ENCODE peak calls at places on chromosomes 3 and 15, in ten cellular contexts. M is fibroblast of the aortic adventitia, J is K562, C is hepatocyte, V is bronchial epithelial cell, B is stomach, A is suprapubic skin, P is lower lobe of right lung, W is nephron progenitor cell, R is B cell. N is an unnamed sample.

GRCh38 chr3:99753268-99753975 is 64.2 kb upstream of the CMSS1 start:
- DNase-seq in M (peak; percentile 94), J (peak; percentile 22), C (peak; percentile 79), V (peak; percentile 63), B (no peak), A (no peak), P (no peak), W (peak; percentile 23), R (peak; percentile 23), N (no peak)

GRCh38 chr3:69770976-69771634 is 31.8 kb downstream of the MITF start:
- DNase-seq in M (no peak), J (no peak), C (no peak), V (peak; percentile 68), B (no peak), A (no peak), P (no peak), W (no peak), R (no peak), N (no peak)

GRCh38 chr15:89399390-89400120 is 64.9 kb upstream of the POLG start:
- DNase-seq in M (no peak), J (peak; percentile 84), C (peak; percentile 48), V (no peak), B (no peak), A (no peak), P (no peak), W (peak; percentile 52), R (peak; percentile 63), N (no peak)

GRCh38 chr3:167078070-167078622 is 302.0 kb downstream of the ZBBX start:
- DNase-seq in M (no peak), J (no peak), C (no peak), V (no peak), B (no peak), A (no peak), P (no peak), W (no peak), R (no peak), N (no peak)

GRCh38 chr3:51799879-51800757 is 21.1 kb upstream of the IQCF6 start:
- DNase-seq in M (peak; percentile 88), J (peak; percentile 38), C (peak; percentile 72), V (peak; percentile 83), B (no peak), A (no peak), P (no peak), W (peak; percentile 27), R (peak; percentile 57), N (no peak)

GRCh38 chr15:74768771-74769342 is 13.0 kb upstream of the CSK start:
- DNase-seq in M (peak; percentile 54), J (peak; percentile 80), C (peak; percentile 73), V (peak; percentile 30), B (peak; percentile 75), A (no peak), P (peak; percentile 75), W (peak; percentile 79), R (peak; percentile 72), N (peak; percentile 53)

GRCh38 chr3:67737911-67738865 is 83.8 kb upstream of the SUCLG2 start:
- DNase-seq in M (no peak), J (no peak), C (no peak), V (no peak), B (no peak), A (no peak), P (no peak), W (no peak), R (no peak), N (no peak)

GRCh38 chr3:136621628-136622027 is 130.6 kb downstream of the STAG1 start:
- DNase-seq in M (peak; percentile 55), J (no peak), C (no peak), V (peak; percentile 69), B (no peak), A (no peak), P (no peak), W (no peak), R (no peak), N (no peak)

GRCh38 chr3:184366619-184367321 is 5.3 kb downstream of the POLR2H start:
- DNase-seq in M (peak; percentile 68), J (no peak), C (peak; percentile 65), V (no peak), B (no peak), A (no peak), P (no peak), W (no peak), R (no peak), N (no peak)

GRCh38 chr15:83300826-83301225 is 16.4 kb upstream of the BNC1 start:
- DNase-seq in M (no peak), J (no peak), C (no peak), V (peak; percentile 87), B (no peak), A (no peak), P (no peak), W (no peak), R (no peak), N (no peak)

GRCh38 chr15:29134239-29134638 is 135.4 kb downstream of the NSMCE3 start:
- DNase-seq in M (no peak), J (no peak), C (no peak), V (no peak), B (no peak), A (peak; percentile 25), P (no peak), W (no peak), R (no peak), N (no peak)

GRCh38 chr15:38463893-38464292 is 10.0 kb downstream of the FAM98B start:
- DNase-seq in M (no peak), J (no peak), C (no peak), V (no peak), B (no peak), A (no peak), P (no peak), W (no peak), R (no peak), N (no peak)

GRCh38 chr15:52326758-52327157 is 31.2 kb upstream of the MYO5C start:
- DNase-seq in M (peak; percentile 69), J (no peak), C (peak; percentile 24), V (no peak), B (no peak), A (no peak), P (no peak), W (no peak), R (no peak), N (no peak)

GRCh38 chr3:78569820-78570219 is 1198.0 kb downstream of the ROBO1 start:
- DNase-seq in M (no peak), J (no peak), C (no peak), V (no peak), B (no peak), A (no peak), P (no peak), W (peak; percentile 2), R (no peak), N (no peak)

DNA sequence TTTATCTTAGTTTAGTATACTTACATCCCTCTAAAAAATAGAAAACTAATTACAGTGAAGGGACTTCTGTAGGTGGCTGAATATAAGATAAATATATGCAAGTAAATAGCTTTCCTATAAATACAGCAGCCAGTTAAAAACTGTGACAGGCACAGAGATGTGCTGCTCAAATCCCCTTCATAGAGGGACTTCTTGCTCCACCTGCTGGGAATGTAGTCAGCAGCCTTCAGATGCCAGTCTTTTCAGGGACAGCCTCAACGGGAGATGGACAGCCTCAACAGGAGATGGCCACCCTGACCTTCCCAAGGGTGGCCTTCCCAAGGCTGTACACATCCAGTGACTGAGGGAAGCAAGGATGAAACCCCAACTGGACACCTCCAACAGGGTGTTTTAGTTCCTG is 15.7 kb upstream of the PRR23E start:
- DNase-seq in M (peak; percentile 10), J (no peak), C (no peak), V (peak; percentile 25), B (peak; percentile 38), A (no peak), P (no peak), W (no peak), R (no peak), N (no peak)
- TF ChIP-seq CTCF in M (peak; percentile 9), J (no peak), C (peak; percentile 4), V (peak; percentile 27), B (peak; percentile 23), A (no peak), P (no peak), W (no peak), R (no peak), N (no peak)

GRCh38 chr15:65862682-65863081 is 6.6 kb upstream of the RAB11A start:
- DNase-seq in M (peak; percentile 62), J (peak; percentile 83), C (peak; percentile 51), V (peak; percentile 54), B (peak; percentile 38), A (no peak), P (no peak), W (peak; percentile 34), R (peak; percentile 60), N (no peak)
- TF ChIP-seq CTCF in M (peak; percentile 59), J (peak; percentile 84), C (peak; percentile 28), V (peak; percentile 36), B (peak; percentile 18), A (no peak), P (peak; percentile 34), W (no peak), R (peak; percentile 58), N (peak; percentile 38)

GRCh38 chr3:57855281-57855680 is 99.2 kb downstream of the SLMAP start:
- DNase-seq in M (peak; percentile 15), J (no peak), C (no peak), V (peak; percentile 42), B (no peak), A (no peak), P (no peak), W (no peak), R (no peak), N (no peak)

GRCh38 chr3:57851304-57851703 is 95.2 kb downstream of the SLMAP start:
- DNase-seq in M (no peak), J (no peak), C (no peak), V (no peak), B (no peak), A (no peak), P (no peak), W (no peak), R (no peak), N (no peak)

GRCh38 chr3:57852896-57853295 is 96.8 kb downstream of the SLMAP start:
- DNase-seq in M (peak; percentile 66), J (no peak), C (peak; percentile 5), V (peak; percentile 40), B (no peak), A (no peak), P (no peak), W (no peak), R (no peak), N (no peak)

GRCh38 chr3:57855943-57856342 is 99.8 kb downstream of the SLMAP start:
- DNase-seq in M (no peak), J (no peak), C (no peak), V (no peak), B (no peak), A (no peak), P (no peak), W (no peak), R (no peak), N (no peak)

DNA sequence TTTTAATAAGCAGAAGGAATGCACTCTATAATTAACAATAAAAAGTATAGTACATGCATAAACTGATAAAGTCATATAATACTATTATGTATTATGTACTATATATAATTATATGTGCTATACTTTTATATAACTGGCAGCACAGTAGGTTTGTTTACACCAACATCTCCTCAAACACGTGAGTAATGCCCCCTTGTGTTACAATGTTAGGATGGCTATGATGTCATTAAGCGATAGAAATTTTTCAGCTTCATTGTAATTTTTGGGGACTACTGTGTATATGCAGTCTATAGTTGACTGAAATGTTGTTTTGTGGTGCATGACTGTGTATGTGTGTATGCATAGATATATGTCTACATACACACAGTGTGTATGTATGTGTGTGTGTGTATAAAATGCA is 100.6 kb downstream of the SLMAP start:
- DNase-seq in M (no peak), J (peak; percentile 4), C (peak; percentile 3), V (peak; percentile 17), B (no peak), A (no peak), P (no peak), W (no peak), R (peak; percentile 10), N (no peak)
- TF ChIP-seq CTCF in M (peak; percentile 18), J (peak; percentile 32), C (no peak), V (no peak), B (no peak), A (no peak), P (no peak), W (no peak), R (peak; percentile 43), N (peak; percentile 27)

GRCh38 chr3:15527031-15527459 is 5.5 kb upstream of the COLQ start:
- DNase-seq in M (peak; percentile 88), J (peak; percentile 40), C (peak; percentile 35), V (no peak), B (no peak), A (no peak), P (no peak), W (peak; percentile 60), R (peak; percentile 8), N (peak; percentile 12)
- TF ChIP-seq CTCF in M (peak; percentile 66), J (peak; percentile 40), C (peak; percentile 25), V (no peak), B (no peak), A (no peak), P (no peak), W (peak; percentile 58), R (peak; percentile 19), N (peak; percentile 49)